ENCODE peak calls at places on chromosomes 11 and 22, in six cellular contexts. D is suprapubic skin, Q is breast epithelium, W is HepG2, G is transverse colon, H is stomach. B is an unnamed sample.

GRCh38 chr11:134734894-134735293 is 322.9 kb upstream of the B3GAT1 start:
- DNase-seq in D (no peak), G (no peak), W (no peak), H (no peak), Q (no peak), B (no peak)

GRCh38 chr11:35879361-35879760 is 64.5 kb upstream of the LDLRAD3 start:
- DNase-seq in H (no peak), D (no peak), G (no peak), Q (no peak), W (no peak), B (no peak)

GRCh38 chr11:118304227-118304808 is at the start of gene CD3E:
- DNase-seq in D (no peak), W (no peak), Q (no peak), G (peak), H (no peak), B (no peak)

GRCh38 chr22:38016182-38017078 is 32.1 kb upstream of the SOX10 start:
- DNase-seq in W (no peak), Q (peak), H (peak), D (no peak), G (peak), B (peak)

GRCh38 chr11:74683279-74683871 is 47.9 kb downstream of the CHRDL2 start:
- DNase-seq in D (peak), W (no peak), Q (no peak), H (peak), G (peak), B (peak)

GRCh38 chr22:40285508-40285907 is 60.8 kb upstream of the ADSL start:
- DNase-seq in W (no peak), D (no peak), H (no peak), Q (no peak), G (no peak), B (no peak)

GRCh38 chr22:50473855-50474671 is 772 bp downstream of the SBF1 start:
- DNase-seq in W (no peak), H (peak), Q (no peak), G (peak), D (no peak), B (no peak)

GRCh38 chr22:35258144-35258988 is 1.1 kb downstream of the HMGXB4 start:
- DNase-seq in D (no peak), W (no peak), G (peak), H (no peak), Q (no peak), B (peak)

GRCh38 chr11:83070044-83070877 is 1.4 kb downstream of the RAB30 start:
- DNase-seq in G (no peak), H (no peak), Q (no peak), D (no peak), W (no peak), B (no peak)

GRCh38 chr22:37214431-37215025 is 2.3 kb upstream of the SSTR3 start:
- DNase-seq in D (no peak), W (no peak), H (no peak), G (no peak), Q (no peak), B (no peak)

GRCh38 chr11:91922846-91923245 is 301.8 kb upstream of the FAT3 start:
- DNase-seq in W (no peak), H (no peak), G (no peak), D (no peak), Q (no peak), B (no peak)

GRCh38 chr11:61023086-61024035 is 51.9 kb downstream of the CD6 start:
- DNase-seq in W (no peak), Q (no peak), H (peak), D (no peak), G (peak), B (no peak)

GRCh38 chr11:57277845-57278720 is 41.0 kb upstream of the APLNR start:
- DNase-seq in H (peak), W (peak), D (peak), G (peak), Q (peak), B (peak)

GRCh38 chr11:119093951-119094815 is 7.5 kb downstream of the DPAGT1 start:
- DNase-seq in G (peak), Q (peak), H (peak), W (no peak), D (no peak), B (peak)

GRCh38 chr11:20327377-20327776 is 36.1 kb upstream of the HTATIP2 start:
- DNase-seq in H (no peak), Q (no peak), W (no peak), G (no peak), D (no peak), B (no peak)

GRCh38 chr11:73141309-73142127 is 600 bp downstream of the FCHSD2 start:
- DNase-seq in Q (no peak), G (peak), D (peak), H (peak), W (peak), B (peak)

GRCh38 chr22:17945851-17946690 is 78.3 kb downstream of the MICAL3 start:
- DNase-seq in D (peak), Q (no peak), H (peak), W (no peak), G (no peak), B (no peak)

GRCh38 chr22:31344369-31345330 is 1.5 kb downstream of the PATZ1 start:
- DNase-seq in D (no peak), Q (peak), W (no peak), G (peak), H (peak), B (peak)

GRCh38 chr11:116525961-116526495 is 246.8 kb downstream of the BUD13 start:
- DNase-seq in G (no peak), Q (no peak), H (peak), W (no peak), D (peak), B (no peak)

GRCh38 chr11:129884581-129884980 is 10.8 kb downstream of the NFRKB start:
- DNase-seq in H (no peak), W (no peak), Q (no peak), G (no peak), D (no peak), B (no peak)

GRCh38 chr11:83002522-83002921 is 69.2 kb downstream of the RAB30 start:
- DNase-seq in W (no peak), Q (no peak), H (no peak), D (no peak), G (no peak), B (no peak)

GRCh38 chr11:18700375-18700774 is 1.8 kb downstream of the TMEM86A start:
- DNase-seq in D (no peak), G (no peak), H (no peak), W (no peak), Q (peak), B (no peak)

GRCh38 chr22:20994128-20994901 is 7.6 kb downstream of the THAP7 start:
- DNase-seq in G (no peak), D (no peak), Q (no peak), H (no peak), W (no peak), B (no peak)

GRCh38 chr11:13720940-13721339 is 52.5 kb downstream of the FAR1 start:
- DNase-seq in Q (no peak), D (no peak), W (no peak), H (no peak), G (no peak), B (no peak)

GRCh38 chr11:70637186-70637800 is 239.0 kb downstream of the CTTN start:
- DNase-seq in H (no peak), D (no peak), W (no peak), Q (no peak), G (no peak), B (no peak)

GRCh38 chr11:57217053-57217452 is 20.0 kb downstream of the APLNR start:
- DNase-seq in D (no peak), H (no peak), G (no peak), W (no peak), Q (no peak), B (no peak)

GRCh38 chr11:2256293-2256913 is 14.0 kb downstream of the ASCL2 start:
- DNase-seq in W (no peak), H (no peak), Q (no peak), G (no peak), D (no peak), B (peak)

GRCh38 chr11:45178890-45179663 is 32.6 kb downstream of the PRDM11 start:
- DNase-seq in H (no peak), Q (no peak), W (no peak), D (peak), G (no peak), B (no peak)

GRCh38 chr11:70786021-70786665 is 387.8 kb downstream of the CTTN start:
- DNase-seq in H (no peak), G (peak), Q (no peak), D (no peak), W (no peak), B (no peak)

GRCh38 chr11:131465746-131466145 is 95.3 kb downstream of the NTM start:
- DNase-seq in W (peak), G (no peak), Q (no peak), H (no peak), D (no peak), B (no peak)

GRCh38 chr22:48323746-48324145 is 1503.9 kb downstream of the BRD1 start:
- DNase-seq in H (no peak), Q (no peak), D (no peak), W (no peak), G (no peak), B (no peak)

GRCh38 chr11:69603978-69604524 is 36.9 kb upstream of the CCND1 start:
- DNase-seq in Q (no peak), G (no peak), D (peak), W (no peak), H (no peak), B (no peak)

GRCh38 chr11:43830928-43831440 is 49.6 kb upstream of the ALKBH3 start:
- DNase-seq in D (no peak), W (peak), Q (no peak), H (peak), G (peak), B (no peak)

GRCh38 chr11:119403021-119403420 is 20.0 kb downstream of the THY1 start:
- DNase-seq in H (no peak), W (no peak), D (no peak), G (no peak), Q (no peak), B (no peak)

GRCh38 chr11:9803685-9804413 is 140.0 kb downstream of the SWAP70 start:
- DNase-seq in H (no peak), G (no peak), D (no peak), Q (no peak), W (no peak), B (peak)

GRCh38 chr11:31764186-31764730 is 46.9 kb downstream of the PAX6 start:
- DNase-seq in G (no peak), Q (no peak), W (no peak), D (no peak), H (no peak), B (no peak)

GRCh38 chr11:76640540-76640939 is 30.0 kb downstream of the LRRC32 start:
- DNase-seq in Q (no peak), G (no peak), W (no peak), D (no peak), H (no peak), B (no peak)

GRCh38 chr22:39908737-39909136 is 7.9 kb downstream of the GRAP2 start:
- DNase-seq in G (no peak), W (no peak), H (no peak), Q (no peak), D (no peak), B (no peak)

GRCh38 chr11:131653244-131653643 is 282.8 kb downstream of the NTM start:
- DNase-seq in G (no peak), H (no peak), D (no peak), W (no peak), Q (no peak), B (no peak)

GRCh38 chr11:59754859-59755700 is at the start of gene STX3:
- DNase-seq in G (peak), D (peak), W (peak), Q (peak), H (peak), B (peak)

GRCh38 chr11:59754494-59754858 is 700 bp upstream of the STX3 start:
- DNase-seq in D (no peak), H (no peak), G (peak), W (no peak), Q (no peak), B (peak)

GRCh38 chr11:59756496-59756840 is 1.3 kb downstream of the STX3 start:
- DNase-seq in D (no peak), G (no peak), Q (no peak), H (no peak), W (no peak), B (no peak)

GRCh38 chr11:59755701-59756495 is 722 bp downstream of the STX3 start:
- DNase-seq in G (peak), D (peak), H (peak), W (peak), Q (peak), B (peak)

GRCh38 chr11:59753650-59754493 is 1.3 kb upstream of the STX3 start:
- DNase-seq in H (peak), W (peak), D (peak), G (peak), Q (peak), B (peak)
- TF ChIP-seq POLR2AphosphoS5 in H (peak), W (no peak), D (no peak), G (peak), Q (peak), B (peak)

GRCh38 chr22:27783436-27784098 is 18.0 kb downstream of the MN1 start:
- DNase-seq in H (no peak), G (no peak), Q (no peak), D (no peak), W (no peak), B (no peak)
- TF ChIP-seq POLR2AphosphoS5 in H (no peak), G (no peak), Q (no peak), D (no peak), W (no peak), B (no peak)

GRCh38 chr11:59188954-59189353 is 17.0 kb downstream of the DTX4 start:
- DNase-seq in G (no peak), D (no peak), Q (no peak), H (no peak), W (no peak), B (no peak)

GRCh38 chr11:59187020-59187419 is 15.1 kb downstream of the DTX4 start:
- DNase-seq in G (no peak), H (no peak), W (no peak), D (no peak), Q (no peak), B (no peak)

GRCh38 chr11:59185412-59185811 is 13.5 kb downstream of the DTX4 start:
- DNase-seq in W (no peak), Q (no peak), G (peak), H (no peak), D (no peak), B (no peak)

GRCh38 chr11:59186130-59186594 is 14.2 kb downstream of the DTX4 start:
- DNase-seq in W (peak), G (peak), H (peak), Q (no peak), D (no peak), B (no peak)

GRCh38 chr11:59187587-59187986 is 15.7 kb downstream of the DTX4 start:
- DNase-seq in G (peak), H (peak), W (no peak), D (peak), Q (no peak), B (no peak)
- TF ChIP-seq POLR2AphosphoS5 in G (peak), H (peak), W (no peak), D (no peak), Q (no peak), B (no peak)

DNA sequence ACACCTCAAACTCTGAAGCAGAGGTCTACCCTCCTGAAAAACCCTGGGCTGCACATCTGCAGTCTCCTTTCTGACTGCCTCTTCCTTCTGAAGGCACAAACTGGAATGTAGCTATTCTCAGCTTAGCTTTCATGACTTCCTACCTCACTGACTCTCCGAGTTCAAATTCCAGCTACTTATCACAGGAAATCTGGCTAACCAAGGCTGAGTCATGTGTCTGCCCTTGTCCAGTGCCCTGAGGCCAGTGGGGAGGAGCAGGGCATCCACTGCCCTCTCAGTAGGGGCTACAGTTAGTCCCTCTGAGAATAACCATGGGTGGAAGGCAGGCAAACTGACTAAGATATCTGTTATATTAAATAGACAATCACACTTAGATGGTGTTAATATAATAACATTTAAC is 29.2 kb downstream of the PDGFD start:
- DNase-seq in Q (no peak), D (no peak), H (no peak), G (no peak), W (no peak), B (no peak)
- TF ChIP-seq POLR2AphosphoS5 in Q (no peak), D (no peak), H (no peak), G (no peak), W (no peak), B (no peak)

GRCh38 chr11:16814410-16815046 is 76.1 kb downstream of the C11orf58 start:
- DNase-seq in G (no peak), Q (no peak), W (no peak), D (no peak), H (no peak), B (no peak)

GRCh38 chr11:16818284-16818683 is 79.8 kb downstream of the C11orf58 start:
- DNase-seq in D (no peak), W (peak), H (no peak), G (no peak), Q (no peak), B (no peak)

GRCh38 chr11:16816358-16817270 is 78.2 kb downstream of the C11orf58 start:
- DNase-seq in G (no peak), H (no peak), D (no peak), W (no peak), Q (no peak), B (no peak)

GRCh38 chr11:16815047-16815767 is 76.8 kb downstream of the C11orf58 start:
- DNase-seq in Q (peak), W (no peak), G (peak), D (peak), H (peak), B (peak)

GRCh38 chr11:16817321-16817720 is 78.9 kb downstream of the C11orf58 start:
- DNase-seq in H (no peak), D (no peak), Q (no peak), W (no peak), G (no peak), B (no peak)
- TF ChIP-seq POLR2AphosphoS5 in H (no peak), D (no peak), Q (no peak), W (no peak), G (no peak), B (no peak)

GRCh38 chr11:65850217-65851082 is 7.5 kb downstream of the CFL1 start:
- DNase-seq in W (no peak), Q (no peak), G (no peak), H (no peak), D (no peak), B (no peak)

GRCh38 chr11:65851083-65851579 is 6.8 kb downstream of the CFL1 start:
- DNase-seq in W (no peak), Q (no peak), D (no peak), H (no peak), G (no peak), B (no peak)

GRCh38 chr11:65852508-65853248 is 5.3 kb downstream of the CFL1 start:
- DNase-seq in W (no peak), G (peak), H (no peak), D (peak), Q (no peak), B (no peak)

GRCh38 chr11:65853249-65853979 is 4.6 kb downstream of the CFL1 start:
- DNase-seq in H (no peak), Q (no peak), W (no peak), G (peak), D (no peak), B (no peak)

GRCh38 chr11:65851811-65852507 is 6.0 kb downstream of the CFL1 start:
- DNase-seq in D (no peak), G (no peak), Q (no peak), H (no peak), W (no peak), B (no peak)
- TF ChIP-seq POLR2AphosphoS5 in D (no peak), G (no peak), Q (no peak), H (no peak), W (no peak), B (no peak)